ENCODE peak calls at places on chromosomes 7 and 10, in eight cellular contexts. U, R, M, F, D, J, G and Z are unnamed samples.

GRCh38 chr10:49550563-49550962 is 11.6 kb upstream of the ERCC6 start:
- DNase-seq in U (no peak), R (no peak), M (no peak), F (no peak), D (no peak), J (no peak), G (no peak), Z (no peak)

GRCh38 chr7:50141854-50142253 is 48.8 kb upstream of the ZPBP start:
- DNase-seq in U (no peak), R (no peak), M (no peak), F (no peak), D (no peak), J (no peak), G (no peak), Z (no peak)

GRCh38 chr10:120905268-120905667 is 54.1 kb downstream of the WDR11 start:
- DNase-seq in U (no peak), R (no peak), M (no peak), F (no peak), D (no peak), J (no peak), G (no peak), Z (no peak)

GRCh38 chr7:128940494-128941322 is 3.0 kb downstream of the IRF5 start:
- DNase-seq in U (no peak), R (no peak), M (peak; percentile 21), F (peak; percentile 27), D (no peak), J (no peak), G (no peak), Z (peak; percentile 51)

GRCh38 chr10:118844731-118845573 is 90.2 kb upstream of the CACUL1 start:
- DNase-seq in U (no peak), R (no peak), M (no peak), F (no peak), D (no peak), J (no peak), G (no peak), Z (no peak)

GRCh38 chr10:46255696-46256355 is 31.0 kb upstream of the ANTXRL start:
- DNase-seq in U (peak; percentile 1), R (peak; percentile 83), M (peak; percentile 30), F (peak; percentile 26), D (no peak), J (peak; percentile 51), G (no peak), Z (peak; percentile 31)

GRCh38 chr10:35225204-35225603 is 98.6 kb downstream of the CREM start:
- DNase-seq in U (no peak), R (no peak), M (no peak), F (no peak), D (no peak), J (no peak), G (no peak), Z (no peak)

GRCh38 chr7:121446526-121446925 is 50.4 kb upstream of the FAM3C start:
- DNase-seq in U (no peak), R (no peak), M (no peak), F (no peak), D (no peak), J (no peak), G (no peak), Z (no peak)

GRCh38 chr10:24383681-24384106 is 174.8 kb downstream of the KIAA1217 start:
- DNase-seq in U (peak; percentile 16), R (peak; percentile 70), M (no peak), F (no peak), D (no peak), J (peak; percentile 91), G (no peak), Z (peak; percentile 23)

GRCh38 chr7:39588401-39588800 is 22.2 kb downstream of the YAE1 start:
- DNase-seq in U (no peak), R (no peak), M (no peak), F (no peak), D (no peak), J (no peak), G (no peak), Z (no peak)

GRCh38 chr10:17115683-17116082 is 13.9 kb downstream of the CUBN start:
- DNase-seq in U (no peak), R (no peak), M (no peak), F (no peak), D (no peak), J (peak; percentile 9), G (no peak), Z (no peak)

GRCh38 chr7:30225863-30226361 is 58.5 kb upstream of the ZNRF2 start:
- DNase-seq in U (peak; percentile 24), R (no peak), M (no peak), F (no peak), D (no peak), J (no peak), G (peak; percentile 56), Z (peak; percentile 75)

GRCh38 chr10:133600657-133601056 is 25.9 kb downstream of the FRG2B start:
- DNase-seq in U (no peak), R (no peak), M (no peak), F (no peak), D (no peak), J (no peak), G (no peak), Z (no peak)

GRCh38 chr7:97004931-97005763 is at the start of gene DLX6:
- DNase-seq in U (peak; percentile 98), R (no peak), M (no peak), F (no peak), D (no peak), J (peak; percentile 93), G (peak; percentile 81), Z (peak; percentile 33)

GRCh38 chr7:25770670-25771069 is 381.3 kb upstream of the NFE2L3 start:
- DNase-seq in U (no peak), R (no peak), M (no peak), F (no peak), D (no peak), J (no peak), G (no peak), Z (no peak)

GRCh38 chr7:33880787-33881186 is 24.6 kb upstream of the BMPER start:
- DNase-seq in U (no peak), R (no peak), M (no peak), F (no peak), D (no peak), J (no peak), G (no peak), Z (no peak)

GRCh38 chr10:25852364-25852941 is 81.6 kb upstream of the MYO3A start:
- DNase-seq in U (no peak), R (no peak), M (no peak), F (no peak), D (no peak), J (no peak), G (no peak), Z (no peak)

GRCh38 chr7:68440870-68441269 is 1157.4 kb upstream of the AUTS2 start:
- DNase-seq in U (no peak), R (no peak), M (no peak), F (no peak), D (no peak), J (peak; percentile 31), G (no peak), Z (no peak)

GRCh38 chr7:84422790-84423189 is 228.2 kb upstream of the SEMA3A start:
- DNase-seq in U (no peak), R (no peak), M (no peak), F (no peak), D (no peak), J (no peak), G (no peak), Z (no peak)

GRCh38 chr7:113731571-113731970 is 187.2 kb downstream of the PPP1R3A start:
- DNase-seq in U (no peak), R (no peak), M (no peak), F (no peak), D (no peak), J (no peak), G (no peak), Z (no peak)

GRCh38 chr7:76244781-76245391 is 43.2 kb downstream of the SRRM3 start:
- DNase-seq in U (peak; percentile 94), R (no peak), M (no peak), F (no peak), D (no peak), J (peak; percentile 25), G (no peak), Z (no peak)

GRCh38 chr10:113616244-113617074 is 47.4 kb downstream of the NRAP start:
- DNase-seq in U (no peak), R (peak; percentile 11), M (no peak), F (no peak), D (no peak), J (peak; percentile 13), G (no peak), Z (peak; percentile 29)

GRCh38 chr10:6741561-6741960 is 161.5 kb upstream of the PRKCQ start:
- DNase-seq in U (no peak), R (no peak), M (no peak), F (no peak), D (no peak), J (no peak), G (no peak), Z (no peak)

GRCh38 chr10:129534826-129535225 is 67.8 kb downstream of the MGMT start:
- DNase-seq in U (no peak), R (no peak), M (no peak), F (no peak), D (no peak), J (no peak), G (no peak), Z (no peak)

GRCh38 chr7:79683185-79683890 is 229.9 kb upstream of the MAGI2 start:
- DNase-seq in U (no peak), R (no peak), M (no peak), F (no peak), D (no peak), J (no peak), G (no peak), Z (no peak)

GRCh38 chr10:73891585-73891984 is 17.2 kb upstream of the CAMK2G start:
- DNase-seq in U (no peak), R (no peak), M (no peak), F (no peak), D (no peak), J (no peak), G (no peak), Z (no peak)

GRCh38 chr7:150963707-150964559 is 14.2 kb downstream of the KCNH2 start:
- DNase-seq in U (no peak), R (no peak), M (no peak), F (no peak), D (no peak), J (no peak), G (no peak), Z (no peak)

GRCh38 chr7:82713506-82713905 is 269.9 kb upstream of the CACNA2D1 start:
- DNase-seq in U (no peak), R (no peak), M (no peak), F (no peak), D (no peak), J (no peak), G (no peak), Z (no peak)

GRCh38 chr10:14571866-14572507 is 202.7 kb downstream of the FAM107B start:
- DNase-seq in U (no peak), R (no peak), M (peak; percentile 49), F (peak; percentile 62), D (no peak), J (no peak), G (no peak), Z (peak; percentile 98)

GRCh38 chr10:30553625-30554442 is 75.7 kb downstream of the LYZL2 start:
- DNase-seq in U (peak; percentile 12), R (peak; percentile 45), M (no peak), F (no peak), D (no peak), J (peak; percentile 30), G (no peak), Z (peak; percentile 9)

GRCh38 chr7:45918556-45918955 is 2.5 kb downstream of the IGFBP3 start:
- DNase-seq in U (no peak), R (no peak), M (no peak), F (no peak), D (no peak), J (no peak), G (no peak), Z (no peak)

GRCh38 chr10:118045842-118046490 is 775 bp downstream of the RAB11FIP2 start:
- DNase-seq in U (no peak), R (no peak), M (peak; percentile 0), F (no peak), D (peak; percentile 4), J (peak; percentile 28), G (no peak), Z (peak; percentile 62)

GRCh38 chr7:116426428-116427156 is 72.9 kb upstream of the CAV2 start:
- DNase-seq in U (no peak), R (no peak), M (no peak), F (no peak), D (no peak), J (no peak), G (no peak), Z (no peak)

GRCh38 chr10:94997763-94998174 is 59.3 kb downstream of the CYP2C9 start:
- DNase-seq in U (no peak), R (no peak), M (no peak), F (no peak), D (no peak), J (no peak), G (no peak), Z (no peak)